ENCODE peak calls at places on chromosome 15, in six cellular contexts. I, B, P, N, H and C are unnamed samples. For H3K4me1, the result is how much of the 10 kb centered on the place peaks cover.

GRCh38 chr15:83287541-83288027 is 3.1 kb upstream of the BNC1 start:
- DNase-seq in I (no peak), B (no peak), P (no peak), N (no peak), H (no peak), C (no peak)

GRCh38 chr15:100190675-100191074 is 151.1 kb downstream of the ADAMTS17 start:
- DNase-seq in I (no peak), B (no peak), P (no peak), N (peak), H (no peak), C (no peak)

GRCh38 chr15:56774356-56774755 is 41.0 kb upstream of the ZNF280D start:
- DNase-seq in I (no peak), B (no peak), P (no peak), N (no peak), H (no peak), C (no peak)

GRCh38 chr15:57510647-57511046 is 81.1 kb upstream of the MYZAP start:
- DNase-seq in I (no peak), B (no peak), P (no peak), N (no peak), H (peak), C (no peak)

GRCh38 chr15:22949074-22949547 is 31.1 kb downstream of the CYFIP1 start:
- DNase-seq in I (no peak), B (no peak), P (peak), N (peak), H (peak), C (no peak)

GRCh38 chr15:74392402-74392876 is 25.0 kb upstream of the CYP11A1 start:
- DNase-seq in I (no peak), B (no peak), P (no peak), N (no peak), H (no peak), C (peak)

GRCh38 chr15:29670945-29671307 is 151.3 kb downstream of the TJP1 start:
- DNase-seq in I (peak), B (no peak), P (peak), N (no peak), H (no peak), C (peak)

GRCh38 chr15:92848852-92849598 is 51.1 kb upstream of the CHD2 start:
- DNase-seq in I (no peak), B (no peak), P (no peak), N (no peak), H (no peak), C (no peak)

GRCh38 chr15:35496585-35496984 is 49.4 kb downstream of the DPH6 start:
- DNase-seq in I (no peak), B (no peak), P (no peak), N (no peak), H (no peak), C (no peak)

GRCh38 chr15:25058080-25058785 is 103.4 kb downstream of the SNRPN start:
- DNase-seq in I (no peak), B (no peak), P (no peak), N (peak), H (no peak), C (peak)

GRCh38 chr15:85414495-85414894 is 34.1 kb downstream of the AKAP13 start:
- DNase-seq in I (no peak), B (no peak), P (no peak), N (no peak), H (no peak), C (no peak)

GRCh38 chr15:55741592-55742497 is 1.1 kb downstream of the PRTG start:
- DNase-seq in I (peak), B (no peak), P (no peak), N (peak), H (no peak), C (no peak)

GRCh38 chr15:99998661-99999101 is 265.4 kb upstream of the LYSMD4 start:
- DNase-seq in I (no peak), B (no peak), P (no peak), N (no peak), H (no peak), C (no peak)

GRCh38 chr15:65893060-65893459 is 23.8 kb downstream of the RAB11A start:
- DNase-seq in I (no peak), B (no peak), P (no peak), N (no peak), H (no peak), C (no peak)

GRCh38 chr15:53978248-53978906 is at the start of gene UNC13C:
- DNase-seq in I (peak), B (no peak), P (peak), N (peak), H (no peak), C (peak)

GRCh38 chr15:86711476-86711875 is 631.8 kb downstream of the AGBL1 start:
- DNase-seq in I (no peak), B (no peak), P (no peak), N (no peak), H (no peak), C (no peak)

GRCh38 chr15:68820589-68821189 is at the start of gene ANP32A:
- DNase-seq in I (peak), B (peak), P (peak), N (peak), H (peak), C (peak)

GRCh38 chr15:79919749-79920511 is 23.1 kb upstream of the MTHFS start:
- DNase-seq in I (no peak), B (no peak), P (no peak), N (no peak), H (no peak), C (no peak)

GRCh38 chr15:89409184-89409992 is 74.8 kb upstream of the POLG start:
- DNase-seq in I (no peak), B (no peak), P (no peak), N (no peak), H (no peak), C (no peak)

GRCh38 chr15:60062826-60063225 is 58.7 kb downstream of the FOXB1 start:
- DNase-seq in I (no peak), B (no peak), P (no peak), N (no peak), H (no peak), C (no peak)

GRCh38 chr15:73981761-73982222 is 10.3 kb downstream of the STOML1 start:
- DNase-seq in I (no peak), B (no peak), P (no peak), N (no peak), H (no peak), C (no peak)

GRCh38 chr15:77818484-77819270 is 186.0 kb upstream of the LINGO1 start:
- DNase-seq in I (no peak), B (no peak), P (no peak), N (no peak), H (no peak), C (no peak)

GRCh38 chr15:59703979-59704796 is 15.1 kb upstream of the BNIP2 start:
- DNase-seq in I (no peak), B (no peak), P (no peak), N (no peak), H (no peak), C (no peak)

GRCh38 chr15:69346112-69346511 is 47.4 kb downstream of the PAQR5 start:
- DNase-seq in I (no peak), B (no peak), P (no peak), N (no peak), H (no peak), C (no peak)

GRCh38 chr15:65777053-65777452 is 15.0 kb downstream of the DENND4A start:
- DNase-seq in I (no peak), B (no peak), P (no peak), N (no peak), H (no peak), C (no peak)

GRCh38 chr15:26001201-26001600 is 138.1 kb upstream of the ATP10A start:
- DNase-seq in I (no peak), B (no peak), P (no peak), N (no peak), H (no peak), C (no peak)

GRCh38 chr15:80788536-80788935 is 9.4 kb downstream of the CEMIP start:
- DNase-seq in I (no peak), B (no peak), P (no peak), N (no peak), H (no peak), C (no peak)

GRCh38 chr15:45550436-45550835 is 27.9 kb upstream of the SLC30A4 start:
- DNase-seq in I (no peak), B (no peak), P (no peak), N (no peak), H (no peak), C (no peak)

GRCh38 chr15:82999905-83000671 is 11.4 kb downstream of the C15orf40 start:
- DNase-seq in I (peak), B (no peak), P (no peak), N (no peak), H (no peak), C (no peak)

GRCh38 chr15:60718661-60719069 is 239.7 kb upstream of the ICE2 start:
- DNase-seq in I (peak), B (no peak), P (no peak), N (no peak), H (no peak), C (no peak)

GRCh38 chr15:58247803-58248503 is 109.8 kb downstream of the AQP9 start:
- DNase-seq in I (no peak), B (no peak), P (peak), N (no peak), H (peak), C (peak)

GRCh38 chr15:64536244-64536836 is 76.0 kb downstream of the ZNF609 start:
- DNase-seq in I (peak), B (peak), P (no peak), N (no peak), H (no peak), C (no peak)

GRCh38 chr15:60421544-60421943 is 23.8 kb upstream of the ANXA2 start:
- DNase-seq in I (no peak), B (no peak), P (no peak), N (no peak), H (no peak), C (no peak)

GRCh38 chr15:88645171-88646087 is 6.6 kb downstream of the ISG20 start:
- DNase-seq in I (no peak), B (no peak), P (no peak), N (no peak), H (no peak), C (no peak)

GRCh38 chr15:35306361-35306981 is 221.4 kb upstream of the NANOGP8 start:
- DNase-seq in I (no peak), B (peak), P (peak), N (no peak), H (no peak), C (no peak)

GRCh38 chr15:95141486-95141885 is 910.1 kb downstream of the MCTP2 start:
- DNase-seq in I (no peak), B (no peak), P (no peak), N (no peak), H (no peak), C (no peak)

GRCh38 chr15:45023659-45024320 is 795 bp downstream of the SORD start:
- DNase-seq in I (no peak), B (no peak), P (no peak), N (no peak), H (no peak), C (peak)

GRCh38 chr15:78937132-78937739 is 7.6 kb downstream of the CTSH start:
- DNase-seq in I (no peak), B (no peak), P (no peak), N (peak), H (peak), C (no peak)

GRCh38 chr15:63070681-63071129 is 28.2 kb downstream of the TPM1 start:
- DNase-seq in I (no peak), B (no peak), P (no peak), N (no peak), H (no peak), C (no peak)

GRCh38 chr15:63072809-63073277 is 30.3 kb downstream of the TPM1 start:
- DNase-seq in I (no peak), B (no peak), P (no peak), N (no peak), H (no peak), C (no peak)

GRCh38 chr15:63073497-63074172 is 31.1 kb downstream of the TPM1 start:
- DNase-seq in I (no peak), B (no peak), P (no peak), N (no peak), H (no peak), C (no peak)

GRCh38 chr15:63071288-63071909 is 28.9 kb downstream of the TPM1 start:
- DNase-seq in I (no peak), B (no peak), P (no peak), N (no peak), H (no peak), C (no peak)

GRCh38 chr15:63072023-63072650 is 29.6 kb downstream of the TPM1 start:
- DNase-seq in I (no peak), B (no peak), P (no peak), N (no peak), H (no peak), C (no peak)
- H3K4me1 ChIP-seq in I (under half), B (under half), P (under half), N (under half), H (under half), C (under half)

GRCh38 chr15:39361497-39361896 is 219.4 kb upstream of the THBS1 start:
- DNase-seq in I (no peak), B (no peak), P (no peak), N (no peak), H (no peak), C (no peak)

GRCh38 chr15:39364721-39365120 is 216.2 kb upstream of the THBS1 start:
- DNase-seq in I (no peak), B (no peak), P (no peak), N (no peak), H (no peak), C (no peak)

GRCh38 chr15:39365161-39365560 is 215.7 kb upstream of the THBS1 start:
- DNase-seq in I (no peak), B (no peak), P (no peak), N (no peak), H (no peak), C (no peak)

GRCh38 chr15:39363761-39364586 is 216.9 kb upstream of the THBS1 start:
- DNase-seq in I (peak), B (no peak), P (no peak), N (no peak), H (no peak), C (no peak)

GRCh38 chr15:39362832-39363561 is 217.9 kb upstream of the THBS1 start:
- DNase-seq in I (no peak), B (no peak), P (no peak), N (no peak), H (no peak), C (no peak)
- TF ChIP-seq POLR2A in I (no peak), B (no peak), P (no peak), N (no peak), H (no peak), C (no peak)

GRCh38 chr15:90439946-90440345 is 51.9 kb downstream of the IQGAP1 start:
- DNase-seq in I (no peak), B (no peak), P (no peak), N (no peak), H (no peak), C (no peak)
- H3K4me1 ChIP-seq in I (under half), B (under half), P (under half), N (under half), H (under half), C (under half)

DNA sequence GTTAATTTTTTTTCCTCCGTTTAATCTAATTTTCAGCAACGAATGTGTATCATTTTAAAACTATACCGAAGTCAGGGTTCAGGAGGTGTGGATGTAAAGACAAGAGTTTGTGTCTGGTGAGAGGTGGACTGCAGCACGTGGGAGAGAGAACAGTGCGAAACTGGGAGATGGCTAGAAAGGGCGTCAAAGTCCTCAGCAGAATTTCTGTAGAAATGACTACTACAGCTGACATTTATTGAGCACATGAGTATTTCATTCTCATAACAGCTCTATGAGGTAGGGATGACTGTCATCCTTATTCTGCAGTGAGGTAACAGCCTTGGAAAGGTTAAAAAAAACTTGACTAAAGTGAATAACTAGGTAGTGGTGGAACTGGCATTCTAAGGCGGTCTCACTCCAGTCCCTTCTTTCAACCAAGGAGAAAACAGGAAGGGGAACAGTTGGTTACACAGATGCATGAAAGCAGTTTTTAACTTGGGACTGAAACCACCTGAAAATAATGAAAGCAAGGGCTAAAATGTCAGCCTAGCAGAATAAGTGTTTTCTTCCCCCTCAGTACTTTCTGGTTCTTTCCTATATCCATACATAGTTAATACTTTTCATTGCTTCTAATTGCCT is 611 bp upstream of the AVEN start:
- DNase-seq in I (no peak), B (no peak), P (no peak), N (no peak), H (no peak), C (no peak)
- TF ChIP-seq POLR2A in I (no peak), B (no peak), P (no peak), N (no peak), H (no peak), C (no peak)

GRCh38 chr15:43249236-43249635 is 17.5 kb downstream of the TGM5 start:
- DNase-seq in I (no peak), B (no peak), P (no peak), N (no peak), H (no peak), C (no peak)

GRCh38 chr15:43251863-43252241 is 14.9 kb downstream of the TGM5 start:
- DNase-seq in I (no peak), B (no peak), P (no peak), N (no peak), H (no peak), C (no peak)

GRCh38 chr15:43251185-43251862 is 15.4 kb downstream of the TGM5 start:
- DNase-seq in I (no peak), B (no peak), P (no peak), N (no peak), H (no peak), C (no peak)

GRCh38 chr15:43249699-43250203 is 17.0 kb downstream of the TGM5 start:
- DNase-seq in I (no peak), B (no peak), P (no peak), N (no peak), H (no peak), C (no peak)

GRCh38 chr15:43250785-43251184 is 15.9 kb downstream of the TGM5 start:
- DNase-seq in I (no peak), B (no peak), P (no peak), N (no peak), H (no peak), C (no peak)
- H3K4me1 ChIP-seq in I (under half), B (under half), P (under half), N (under half), H (under half), C (under half)

DNA sequence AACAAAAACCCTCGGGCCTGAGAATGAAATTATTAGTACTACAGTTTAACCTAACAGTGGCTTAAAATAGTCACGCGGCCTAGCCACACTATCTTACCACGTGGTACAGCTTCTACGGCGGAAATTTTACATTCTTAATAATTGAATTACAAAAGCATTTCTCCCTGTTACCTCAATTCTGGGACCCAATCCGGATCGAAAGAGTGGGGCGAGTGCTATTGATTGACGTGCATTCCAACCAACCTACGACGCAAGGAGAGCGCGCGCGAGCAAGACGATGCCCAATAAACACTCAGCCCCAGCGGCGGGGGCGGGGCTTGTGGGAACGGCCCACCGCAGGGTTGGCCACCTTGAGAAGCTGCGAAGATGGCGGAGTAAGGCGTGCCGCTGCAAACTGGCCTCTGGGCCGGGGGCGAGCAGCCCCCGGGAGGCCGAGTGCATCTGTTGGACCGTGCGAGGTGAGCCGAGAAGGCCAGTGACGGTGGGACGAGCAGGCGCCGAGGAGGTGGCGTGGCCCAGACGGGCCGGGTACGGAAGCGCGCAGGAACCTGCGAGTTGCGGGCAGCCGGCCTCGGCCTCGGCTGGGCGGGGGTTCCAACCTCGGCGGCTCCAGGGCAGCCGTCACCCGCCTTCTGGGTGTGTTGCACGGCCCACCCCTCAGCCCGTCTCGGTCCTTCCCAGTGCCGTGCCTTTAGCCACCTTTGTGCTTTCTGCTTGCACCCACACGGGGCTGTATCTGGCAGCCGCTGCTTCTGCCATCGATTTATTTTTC is 48.6 kb downstream of the OIP5 start:
- DNase-seq in I (peak), B (peak), P (peak), N (peak), H (peak), C (peak)
- TF ChIP-seq POLR2A in I (peak), B (peak), P (peak), N (peak), H (peak), C (peak)

DNA sequence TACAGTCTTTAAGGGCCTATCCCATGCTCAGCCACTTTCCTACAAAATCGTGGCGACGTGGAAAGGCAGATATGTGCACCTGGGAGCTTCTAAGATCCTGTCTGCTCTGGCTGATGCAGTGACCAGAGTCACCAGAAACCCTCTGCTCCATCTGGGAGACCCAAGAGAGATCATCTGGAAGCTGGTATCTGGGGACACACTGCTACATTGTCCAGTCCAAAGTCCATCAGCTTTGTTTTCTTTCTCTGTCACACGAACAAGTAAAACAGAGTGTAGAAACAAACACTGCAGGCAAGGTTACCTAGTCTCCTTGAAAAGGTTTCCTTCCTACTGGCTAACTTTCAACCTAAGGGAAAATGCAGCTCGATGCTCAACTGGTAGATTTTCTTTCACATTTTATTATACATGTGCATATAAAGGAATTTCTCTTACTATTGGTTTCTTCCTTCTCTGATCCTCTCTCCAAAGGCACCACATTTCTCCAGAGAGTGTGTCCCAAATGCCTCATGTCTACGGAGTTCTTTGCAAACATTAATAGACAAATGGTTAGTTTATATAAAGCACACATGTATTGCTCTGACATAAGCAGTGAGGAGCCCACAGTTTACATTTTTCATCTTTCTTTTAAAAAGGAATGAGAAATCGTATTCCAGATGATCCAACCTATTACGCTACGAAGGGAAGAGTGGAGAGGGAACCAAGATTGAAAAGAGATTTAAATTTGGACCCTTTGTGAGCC is 8.3 kb upstream of the GREM1 start:
- DNase-seq in I (peak), B (no peak), P (no peak), N (no peak), H (no peak), C (no peak)
- H3K4me1 ChIP-seq in I (under half), B (under half), P (under half), N (under half), H (under half), C (under half)